ENCODE peak calls at places on chromosomes 3 and 15, in ten cellular contexts. D is pancreas; N is activated T-cell treated with anti-CD3 and anti-CD28 coated beads, Interleukin-2, amount 50 U/mL, for 72 hours; I is osteocyte; P is substantia nigra; F is T-helper 9 cell; V is activated T-helper 1 cell treated with anti-CD3 and anti-CD28 coated beads, Interleukin-12 subunit alpha, Interleukin-12 subunit beta, Interleukin-2, Interleukin-4 antibody, amounts not matched to agents 30 ng/mL and 10 ng/mL and 1 ng/mL, durations not matched to agents 14 hours and 24 hours and 36 hours; X is naive thymus-derived CD8-positive, alpha-beta T cell; S is epithelial cell of esophagus; U is progenitor cell of endocrine pancreas. T is an unnamed sample.

GRCh38 chr3:176219970-176220369 is 977.3 kb downstream of the TBL1XR1 start:
- DNase-seq in D (no peak), N (no peak), I (no peak), P (no peak), F (no peak), V (no peak), X (no peak), S (no peak), U (no peak), T (no peak)

GRCh38 chr3:128481438-128481942 is 11.5 kb downstream of the GATA2 start:
- DNase-seq in D (no peak), N (no peak), I (no peak), P (no peak), F (no peak), V (no peak), X (no peak), S (no peak), U (no peak), T (no peak)

GRCh38 chr15:31016446-31016915 is 25.1 kb upstream of the MTMR10 start:
- DNase-seq in D (no peak), N (no peak), I (no peak), P (no peak), F (no peak), V (no peak), X (no peak), S (peak; percentile 83), U (no peak), T (no peak)

GRCh38 chr15:68930268-68931022 is at the start of gene SPESP1:
- DNase-seq in D (peak; percentile 87), N (peak; percentile 28), I (no peak), P (peak; percentile 22), F (peak; percentile 18), V (peak; percentile 16), X (peak; percentile 30), S (peak; percentile 64), U (no peak), T (no peak)

GRCh38 chr15:71011503-71012155 is 103.6 kb upstream of the THSD4 start:
- DNase-seq in D (no peak), N (no peak), I (no peak), P (no peak), F (no peak), V (no peak), X (no peak), S (peak; percentile 68), U (no peak), T (no peak)

GRCh38 chr3:107416138-107416537 is 38.9 kb downstream of the CCDC54 start:
- DNase-seq in D (no peak), N (no peak), I (no peak), P (no peak), F (no peak), V (no peak), X (no peak), S (peak; percentile 50), U (no peak), T (no peak)

GRCh38 chr3:138668107-138668506 is 59.5 kb downstream of the FAIM start:
- DNase-seq in D (no peak), N (no peak), I (no peak), P (no peak), F (no peak), V (no peak), X (no peak), S (no peak), U (no peak), T (no peak)

GRCh38 chr3:60633644-60634043 is 617.6 kb downstream of the FHIT start:
- DNase-seq in D (no peak), N (no peak), I (no peak), P (no peak), F (no peak), V (no peak), X (no peak), S (no peak), U (no peak), T (no peak)

GRCh38 chr3:15498461-15499214 is 22.9 kb downstream of the COLQ start:
- DNase-seq in D (no peak), N (no peak), I (no peak), P (no peak), F (no peak), V (no peak), X (no peak), S (no peak), U (no peak), T (no peak)

GRCh38 chr15:80010131-80010673 is 39.2 kb upstream of the BCL2A1 start:
- DNase-seq in D (no peak), N (no peak), I (no peak), P (no peak), F (no peak), V (no peak), X (no peak), S (peak; percentile 48), U (no peak), T (no peak)

GRCh38 chr3:131856171-131856570 is 178.6 kb downstream of the CPNE4 start:
- DNase-seq in D (no peak), N (no peak), I (no peak), P (no peak), F (no peak), V (no peak), X (no peak), S (peak; percentile 61), U (no peak), T (no peak)

GRCh38 chr3:13706451-13706850 is 157.5 kb downstream of the FBLN2 start:
- DNase-seq in D (peak; percentile 13), N (no peak), I (peak; percentile 60), P (no peak), F (no peak), V (no peak), X (no peak), S (no peak), U (peak; percentile 0), T (no peak)

GRCh38 chr15:76340802-76341365 is 4.3 kb downstream of the ISL2 start:
- DNase-seq in D (peak; percentile 86), N (peak; percentile 79), I (peak; percentile 83), P (no peak), F (no peak), V (no peak), X (no peak), S (no peak), U (peak; percentile 34), T (peak; percentile 70)

GRCh38 chr15:40090774-40091455 is 17.8 kb downstream of the BMF start:
- DNase-seq in D (peak; percentile 64), N (no peak), I (no peak), P (no peak), F (no peak), V (no peak), X (no peak), S (no peak), U (no peak), T (no peak)

GRCh38 chr3:152380048-152380447 is 111.3 kb downstream of the MBNL1 start:
- DNase-seq in D (no peak), N (no peak), I (no peak), P (no peak), F (no peak), V (no peak), X (no peak), S (no peak), U (no peak), T (no peak)

GRCh38 chr3:115418583-115418982 is 204.7 kb upstream of the GAP43 start:
- DNase-seq in D (no peak), N (no peak), I (no peak), P (no peak), F (no peak), V (no peak), X (peak; percentile 16), S (no peak), U (no peak), T (no peak)

GRCh38 chr15:22796079-22796478 is 9.6 kb downstream of the NIPA1 start:
- DNase-seq in D (no peak), N (no peak), I (no peak), P (no peak), F (no peak), V (no peak), X (no peak), S (no peak), U (no peak), T (no peak)

GRCh38 chr3:108012304-108012703 is 78.5 kb downstream of the CD47 start:
- DNase-seq in D (no peak), N (no peak), I (no peak), P (no peak), F (no peak), V (no peak), X (no peak), S (no peak), U (no peak), T (no peak)

GRCh38 chr3:133487920-133488540 is 85.5 kb upstream of the CDV3 start:
- DNase-seq in D (no peak), N (peak; percentile 63), I (no peak), P (no peak), F (peak; percentile 44), V (no peak), X (peak; percentile 69), S (peak; percentile 39), U (no peak), T (no peak)

GRCh38 chr3:152828075-152828840 is 6.7 kb upstream of the P2RY1 start:
- DNase-seq in D (no peak), N (no peak), I (no peak), P (no peak), F (no peak), V (no peak), X (no peak), S (no peak), U (no peak), T (no peak)

GRCh38 chr3:24802614-24803013 is 308.0 kb upstream of the THRB start:
- DNase-seq in D (no peak), N (no peak), I (no peak), P (no peak), F (no peak), V (no peak), X (no peak), S (no peak), U (no peak), T (peak; percentile 13)

GRCh38 chr3:50028336-50028735 is 60.4 kb upstream of the RBM5 start:
- DNase-seq in D (no peak), N (no peak), I (no peak), P (no peak), F (no peak), V (no peak), X (no peak), S (peak; percentile 2), U (no peak), T (no peak)

T was measured in GM13976.